ENCODE peak calls at places on chromosomes 7 and 10, in five cellular contexts. Z is EL, H is amygdala, K is Right ventricle myocardium superior, I is HepG2. L is an unnamed sample.

GRCh38 chr7:29408841-29409243 is 154.8 kb upstream of the PRR15 start:
- DNase-seq in I (peak), K (no peak), Z (peak), H (peak), L (peak)

GRCh38 chr7:66344166-66344565 is 139.0 kb downstream of the TPST1 start:
- DNase-seq in H (no peak), Z (peak), K (no peak), I (peak), L (peak)

GRCh38 chr10:70780772-70781171 is 4.4 kb downstream of the TBATA start:
- DNase-seq in I (no peak), H (no peak), Z (no peak), K (no peak), L (no peak)

GRCh38 chr7:81013036-81013435 is 94.2 kb upstream of the SEMA3C start:
- DNase-seq in I (no peak), K (no peak), Z (peak), H (no peak), L (peak)

GRCh38 chr10:10794776-10795175 is 222.9 kb upstream of the CELF2 start:
- DNase-seq in K (no peak), H (no peak), Z (peak), I (no peak), L (no peak)

GRCh38 chr10:79127151-79127961 is 58.6 kb downstream of the ZMIZ1 start:
- DNase-seq in I (peak), K (peak), Z (peak), H (no peak), L (peak)

GRCh38 chr7:99792983-99793382 is 9.0 kb upstream of the CYP3A4 start:
- DNase-seq in Z (no peak), I (no peak), K (no peak), H (no peak), L (no peak)

GRCh38 chr10:48475943-48476278 is 129.0 kb downstream of the ARHGAP22 start:
- DNase-seq in K (no peak), H (no peak), I (no peak), Z (no peak), L (no peak)

GRCh38 chr7:105853931-105854419 is 22.4 kb downstream of the ATXN7L1 start:
- DNase-seq in Z (no peak), I (no peak), H (no peak), K (no peak), L (peak)

GRCh38 chr10:87842220-87842641 is 21.1 kb downstream of the KLLN start:
- DNase-seq in Z (peak), K (no peak), I (peak), H (no peak), L (peak)

GRCh38 chr10:111116762-111117445 is 40.1 kb downstream of the ADRA2A start:
- DNase-seq in H (no peak), K (no peak), Z (no peak), I (no peak), L (no peak)

GRCh38 chr7:39979406-39980073 is 29.5 kb downstream of the CDK13 start:
- DNase-seq in I (no peak), K (no peak), H (no peak), Z (no peak), L (no peak)

GRCh38 chr7:144629598-144629997 is 206.3 kb downstream of the TPK1 start:
- DNase-seq in I (no peak), K (no peak), Z (no peak), H (no peak), L (no peak)

L was measured in GM23248.